ENCODE peak calls at places on chromosomes 3 and 15, in six cellular contexts. S is cardiac muscle cell, W is Peyer's patch, Y is body of pancreas, N is colonic mucosa, X is GM06990. D is an unnamed sample.

GRCh38 chr3:122920986-122921385 is 106.6 kb downstream of the SEMA5B start:
- DNase-seq in Y (no peak), W (no peak), N (no peak), S (no peak), X (no peak), D (no peak)

GRCh38 chr15:41983221-41983620 is 10.9 kb upstream of the EHD4 start:
- DNase-seq in X (no peak), S (no peak), N (no peak), Y (no peak), W (no peak), D (no peak)

GRCh38 chr3:125662675-125663074 is 67.4 kb upstream of the OSBPL11 start:
- DNase-seq in Y (no peak), N (no peak), S (no peak), W (no peak), X (no peak), D (no peak)

GRCh38 chr15:53918180-53919079 is 59.8 kb upstream of the UNC13C start:
- DNase-seq in W (no peak), X (no peak), N (no peak), Y (no peak), S (peak; percentile 50), D (no peak)

GRCh38 chr3:101724329-101725191 is at the start of gene CEP97:
- DNase-seq in S (peak; percentile 93), N (peak; percentile 92), Y (peak; percentile 86), X (peak; percentile 94), W (peak; percentile 93), D (peak; percentile 86)

GRCh38 chr3:87069963-87070362 is 79.0 kb upstream of the VGLL3 start:
- DNase-seq in N (no peak), X (no peak), S (no peak), Y (no peak), W (no peak), D (no peak)

GRCh38 chr15:65208656-65209055 is 2.6 kb downstream of the CILP start:
- DNase-seq in Y (no peak), S (no peak), N (no peak), X (no peak), W (no peak), D (no peak)

GRCh38 chr15:94792166-94792565 is 560.8 kb downstream of the MCTP2 start:
- DNase-seq in S (no peak), X (no peak), N (no peak), Y (no peak), W (no peak), D (no peak)

GRCh38 chr3:152402698-152403456 is 134.1 kb downstream of the MBNL1 start:
- DNase-seq in S (no peak), X (no peak), Y (no peak), W (no peak), N (no peak), D (no peak)

GRCh38 chr3:112738366-112738765 is 97.4 kb upstream of the CCDC80 start:
- DNase-seq in Y (no peak), N (no peak), W (no peak), S (no peak), X (no peak), D (no peak)

GRCh38 chr3:69116897-69117296 is 5.5 kb downstream of the LMOD3 start:
- DNase-seq in S (no peak), N (no peak), X (no peak), Y (peak; percentile 29), W (no peak), D (peak; percentile 57)

GRCh38 chr3:17411157-17411877 is 331.1 kb downstream of the TBC1D5 start:
- DNase-seq in N (no peak), X (no peak), Y (no peak), W (no peak), S (no peak), D (no peak)

GRCh38 chr3:167886690-167887089 is 151.2 kb downstream of the SERPINI1 start:
- DNase-seq in Y (no peak), W (no peak), S (no peak), N (no peak), X (no peak), D (no peak)

GRCh38 chr3:122679467-122680291 is 960 bp upstream of the PARP14 start:
- DNase-seq in N (peak; percentile 53), Y (peak; percentile 29), W (peak; percentile 64), X (peak; percentile 56), S (no peak), D (no peak)

GRCh38 chr3:178551916-178552321 is 15.7 kb downstream of the KCNMB2 start:
- DNase-seq in Y (no peak), S (no peak), N (no peak), W (no peak), X (no peak), D (peak; percentile 7)

GRCh38 chr3:13519392-13519791 is 29.5 kb upstream of the FBLN2 start:
- DNase-seq in X (no peak), Y (no peak), N (no peak), S (no peak), W (no peak), D (no peak)

GRCh38 chr3:32872487-32873382 is 54.9 kb downstream of the TRIM71 start:
- DNase-seq in X (no peak), S (no peak), Y (peak; percentile 18), N (no peak), W (no peak), D (no peak)

GRCh38 chr3:40913192-40913591 is 286.1 kb upstream of the CTNNB1 start:
- DNase-seq in N (no peak), W (no peak), Y (no peak), S (no peak), X (no peak), D (no peak)

GRCh38 chr3:78809941-78810340 is 957.9 kb downstream of the ROBO1 start:
- DNase-seq in N (no peak), Y (no peak), X (no peak), W (no peak), S (no peak), D (no peak)

GRCh38 chr15:59437777-59438574 is at the start of gene FAM81A:
- DNase-seq in N (peak; percentile 88), Y (peak; percentile 69), W (peak; percentile 75), X (peak; percentile 85), S (peak; percentile 94), D (peak; percentile 79)

GRCh38 chr3:120077726-120078125 is 16.5 kb downstream of the GSK3B start:
- DNase-seq in Y (no peak), S (no peak), W (no peak), N (no peak), X (no peak), D (no peak)

GRCh38 chr3:81936817-81937216 is 175.4 kb upstream of the GBE1 start:
- DNase-seq in X (no peak), N (no peak), Y (no peak), W (no peak), S (no peak), D (no peak)

GRCh38 chr3:51374456-51374855 is 10.6 kb upstream of the MANF start:
- DNase-seq in N (no peak), W (no peak), X (no peak), S (no peak), Y (no peak), D (no peak)

GRCh38 chr15:73930371-73930770 is 4.1 kb downstream of the LOXL1 start:
- DNase-seq in S (no peak), X (no peak), W (peak; percentile 48), N (no peak), Y (no peak), D (no peak)

GRCh38 chr3:143988306-143988705 is 16.7 kb downstream of the DIPK2A start:
- DNase-seq in N (no peak), X (no peak), S (no peak), Y (no peak), W (no peak), D (no peak)

DNA sequence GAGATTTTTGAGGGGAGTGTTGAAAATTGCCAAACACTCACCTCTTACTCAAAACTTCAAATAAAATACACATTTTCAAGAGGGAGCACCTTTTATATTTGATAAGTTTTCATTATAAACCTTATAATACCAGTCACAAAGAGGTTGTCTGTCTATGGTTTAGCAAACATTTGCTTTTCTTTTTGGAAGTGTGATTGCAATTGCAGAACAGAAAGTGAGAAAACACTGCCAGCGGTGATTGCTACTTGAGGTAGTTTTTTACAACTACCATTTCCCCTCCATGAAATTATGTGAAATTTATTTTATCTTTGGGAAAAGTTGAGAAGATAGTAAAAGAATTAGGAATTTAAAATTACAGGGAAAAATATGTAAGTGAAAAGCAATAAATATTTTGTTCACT is 20.1 kb downstream of the DIPK2A start:
- DNase-seq in X (no peak), N (no peak), S (no peak), Y (no peak), W (no peak), D (no peak)
- H3K4me3 ChIP-seq in X (no peak overlapping the region), N (no peak overlapping the region), S (no peak overlapping the region), Y (no peak overlapping the region), W (no peak overlapping the region), D (no peak overlapping the region)

GRCh38 chr15:96334705-96335428 is 4.4 kb downstream of the NR2F2 start:
- DNase-seq in Y (no peak), S (no peak), N (peak; percentile 24), X (no peak), W (no peak), D (no peak)

GRCh38 chr15:96332854-96333193 is 2.3 kb downstream of the NR2F2 start:
- DNase-seq in W (no peak), N (no peak), S (no peak), X (no peak), Y (no peak), D (no peak)

GRCh38 chr15:96331942-96332853 is 1.7 kb downstream of the NR2F2 start:
- DNase-seq in N (peak; percentile 53), W (no peak), X (no peak), Y (peak; percentile 68), S (peak; percentile 56), D (no peak)

GRCh38 chr15:96334017-96334704 is 3.7 kb downstream of the NR2F2 start:
- DNase-seq in N (peak; percentile 22), X (no peak), S (no peak), W (no peak), Y (no peak), D (no peak)

GRCh38 chr15:96333194-96334016 is 2.9 kb downstream of the NR2F2 start:
- DNase-seq in Y (peak; percentile 60), S (peak; percentile 70), X (no peak), W (no peak), N (peak; percentile 39), D (no peak)
- H3K4me3 ChIP-seq in Y (peak overlapping the region; percentile 14), S (peak overlapping the region; percentile 46), X (peak overlapping the region; percentile 20), W (peak overlapping the region; percentile 43), N (peak overlapping the region; percentile 50), D (peak overlapping the region; percentile 52)

DNA sequence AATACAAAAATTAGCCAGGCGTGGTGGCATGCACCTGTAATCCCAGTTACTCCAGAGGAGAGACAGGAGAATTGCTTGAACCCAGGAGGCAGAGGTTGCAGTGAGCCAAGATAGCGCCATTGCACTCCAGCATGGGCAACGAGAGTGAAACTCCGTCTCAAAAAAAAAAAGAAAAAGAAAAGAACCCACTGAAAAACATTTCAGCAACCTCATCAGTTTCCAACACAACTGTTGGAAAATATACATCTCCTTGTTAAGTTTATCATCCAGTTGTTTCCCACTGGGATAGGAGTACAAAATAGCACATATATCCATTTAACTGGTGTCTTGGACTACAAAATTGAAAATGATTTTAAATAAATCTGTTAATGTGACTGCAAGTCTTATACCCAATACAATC is 2.2 kb downstream of the RPN1 start:
- DNase-seq in X (no peak), W (no peak), S (no peak), N (no peak), Y (no peak), D (no peak)
- H3K4me3 ChIP-seq in X (peak overlapping the region; percentile 100), W (no peak overlapping the region), S (no peak overlapping the region), N (peak overlapping the region; percentile 7), Y (no peak overlapping the region), D (peak overlapping the region; percentile 100)

DNA sequence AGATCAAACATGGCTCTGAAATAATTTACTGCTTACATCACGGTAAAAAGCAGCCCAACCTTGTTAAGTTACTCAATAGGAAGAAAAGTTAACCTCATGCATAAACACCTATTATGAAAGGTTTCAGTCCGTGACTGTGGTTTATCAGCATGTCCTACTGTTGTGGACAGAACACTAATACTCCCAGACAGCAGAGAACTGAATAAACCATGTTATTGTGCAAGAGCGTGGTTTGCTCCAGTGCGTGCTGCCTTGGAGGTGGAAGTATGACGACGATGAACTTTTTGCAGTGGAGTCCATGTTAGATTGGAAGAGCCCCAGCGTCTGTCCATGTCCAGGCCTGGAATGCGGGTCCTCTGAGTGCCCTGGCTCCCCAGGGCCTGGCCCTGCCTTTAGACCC is 48.6 kb downstream of the MYO5C start:
- DNase-seq in S (no peak), Y (no peak), W (no peak), N (no peak), X (no peak), D (no peak)
- H3K4me3 ChIP-seq in S (no peak overlapping the region), Y (no peak overlapping the region), W (no peak overlapping the region), N (no peak overlapping the region), X (no peak overlapping the region), D (no peak overlapping the region)